ENCODE peak calls at places on chromosome 4, in seven cellular contexts. D, L, F, T, P, O and R are unnamed samples.

GRCh38 chr4:168707205-168707604 is 210.4 kb downstream of the PALLD start:
- DNase-seq in D (no peak), L (peak), F (no peak), T (no peak), P (peak), O (no peak), R (no peak)

GRCh38 chr4:7295917-7296660 is 103.8 kb downstream of the SORCS2 start:
- DNase-seq in D (no peak), L (peak), F (no peak), T (no peak), P (peak), O (no peak), R (no peak)

GRCh38 chr4:152364383-152364782 is 171.5 kb downstream of the FBXW7 start:
- DNase-seq in D (no peak), L (no peak), F (no peak), T (no peak), P (no peak), O (no peak), R (no peak)

GRCh38 chr4:163622351-163623051 is 128.0 kb downstream of the TMA16 start:
- DNase-seq in D (no peak), L (no peak), F (no peak), T (no peak), P (no peak), O (no peak), R (no peak)

GRCh38 chr4:64727960-64728359 is 318.7 kb upstream of the TECRL start:
- DNase-seq in D (no peak), L (no peak), F (no peak), T (no peak), P (no peak), O (no peak), R (no peak)

GRCh38 chr4:54197926-54198325 is 31.2 kb upstream of the PDGFRA start:
- DNase-seq in D (no peak), L (no peak), F (no peak), T (no peak), P (no peak), O (no peak), R (no peak)

GRCh38 chr4:45160932-45161331 is 434.6 kb upstream of the GNPDA2 start:
- DNase-seq in D (no peak), L (no peak), F (no peak), T (no peak), P (no peak), O (no peak), R (no peak)

GRCh38 chr4:137387924-137388323 is 144.4 kb downstream of the PCDH18 start:
- DNase-seq in D (no peak), L (no peak), F (no peak), T (no peak), P (peak), O (no peak), R (no peak)